ENCODE peak calls at places on chromosome 18, in four cellular contexts. G is A549, B is HCT116, M is GM12878. Q is an unnamed sample.

GRCh38 chr18:3720818-3721545 is 271.0 kb downstream of the TGIF1 start:
- DNase-seq in G (no peak), M (no peak), B (no peak), Q (no peak)

GRCh38 chr18:26654173-26655009 is 106.0 kb upstream of the KCTD1 start:
- DNase-seq in M (no peak), G (no peak), B (no peak), Q (no peak)

GRCh38 chr18:415627-416612 is 84.6 kb downstream of the COLEC12 start:
- DNase-seq in M (no peak), G (no peak), B (no peak), Q (peak)

GRCh38 chr18:39380186-39380714 is 1814.7 kb upstream of the CELF4 start:
- DNase-seq in B (no peak), M (no peak), G (no peak), Q (no peak)

GRCh38 chr18:33495278-33495677 is 54.8 kb upstream of the CCDC178 start:
- DNase-seq in G (no peak), M (peak), B (no peak), Q (peak)

GRCh38 chr18:35029103-35029502 is 12.1 kb upstream of the MAPRE2 start:
- DNase-seq in G (no peak), B (no peak), M (no peak), Q (peak)

GRCh38 chr18:34224423-34225217 is at the start of gene NOL4:
- DNase-seq in G (no peak), M (no peak), B (no peak), Q (no peak)

GRCh38 chr18:9147440-9148238 is 11.1 kb downstream of the ANKRD12 start:
- DNase-seq in B (peak), M (peak), G (peak), Q (peak)

GRCh38 chr18:79248495-79249078 is 147.1 kb upstream of the NFATC1 start:
- DNase-seq in B (no peak), G (no peak), M (no peak), Q (peak)

GRCh38 chr18:3604626-3605408 is 154.8 kb downstream of the TGIF1 start:
- DNase-seq in G (no peak), M (peak), B (no peak), Q (peak)

GRCh38 chr18:3262234-3263171 is 570 bp downstream of the MYL12B start:
- DNase-seq in B (no peak), G (no peak), M (no peak), Q (no peak)

GRCh38 chr18:51196116-51196810 is 1.2 kb downstream of the MEX3C start:
- DNase-seq in B (no peak), G (peak), M (no peak), Q (peak)

GRCh38 chr18:50716902-50717301 is 102.9 kb downstream of the MRO start:
- DNase-seq in M (no peak), G (no peak), B (no peak), Q (no peak)

GRCh38 chr18:68568364-68568763 is 146.5 kb downstream of the TMX3 start:
- DNase-seq in B (no peak), M (no peak), G (no peak), Q (no peak)

GRCh38 chr18:54358495-54358793 is 738 bp downstream of the C18orf54 start:
- DNase-seq in G (peak), M (no peak), B (no peak), Q (peak)

GRCh38 chr18:7879717-7880116 is 312.6 kb downstream of the PTPRM start:
- DNase-seq in G (no peak), B (no peak), M (no peak), Q (no peak)

GRCh38 chr18:14971461-14972185 is 223.7 kb downstream of the ANKRD30B start:
- DNase-seq in B (no peak), G (no peak), M (no peak), Q (no peak)

GRCh38 chr18:36889316-36889715 is 60.4 kb downstream of the KIAA1328 start:
- DNase-seq in B (no peak), G (no peak), M (no peak), Q (peak)

GRCh38 chr18:35032113-35032512 is 9.1 kb upstream of the MAPRE2 start:
- DNase-seq in M (no peak), G (no peak), B (no peak), Q (no peak)

GRCh38 chr18:56314396-56314795 is 324.0 kb downstream of the TXNL1 start:
- DNase-seq in M (no peak), B (no peak), G (no peak), Q (peak)

GRCh38 chr18:12628706-12629702 is 28.9 kb downstream of the SPIRE1 start:
- DNase-seq in B (no peak), G (no peak), M (no peak), Q (peak)

DNA sequence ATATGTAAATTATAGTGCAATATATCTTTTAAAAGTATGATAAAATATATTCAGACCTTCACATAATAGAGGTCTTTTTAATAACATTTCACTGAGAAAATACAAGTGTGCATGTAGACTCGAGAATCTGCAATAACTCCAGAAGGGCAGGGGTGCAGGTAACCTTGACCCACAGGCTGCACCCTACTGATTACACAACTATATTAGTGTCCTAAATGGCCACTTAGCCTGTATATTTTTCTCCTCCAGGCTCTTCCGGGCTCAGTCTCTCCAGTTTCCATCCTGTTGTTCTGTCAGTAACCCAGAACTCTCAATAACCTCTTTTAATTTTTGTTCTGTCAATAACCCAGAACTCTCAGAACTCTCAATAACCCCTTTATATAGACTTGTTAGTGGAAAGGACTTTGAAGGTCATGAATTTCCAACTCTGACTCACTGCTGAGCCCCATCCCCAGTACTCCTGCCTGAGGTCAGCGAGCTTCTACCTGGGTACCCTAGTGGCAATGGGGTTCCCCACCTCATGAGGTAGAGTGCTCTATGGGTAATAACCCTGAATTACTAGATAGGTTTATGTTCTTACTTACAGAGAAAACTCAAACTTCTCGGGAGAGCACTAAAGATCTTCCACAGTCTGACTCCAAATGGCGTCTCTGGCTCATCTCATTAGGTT is 8.4 kb upstream of the TTR start:
- DNase-seq in G (no peak), M (no peak), B (no peak), Q (no peak)
- TF ChIP-seq RAD21 in G (no peak), M (no peak), B (no peak), Q (no peak)

GRCh38 chr18:45342166-45342565 is 273.1 kb upstream of the SLC14A2 start:
- DNase-seq in M (no peak), G (no peak), B (no peak), Q (no peak)
- TF ChIP-seq CEBPB in M (no peak), G (no peak), B (no peak), Q (no peak)

GRCh38 chr18:76587147-76587885 is 92.3 kb upstream of the ZNF516 start:
- DNase-seq in G (no peak), M (no peak), B (no peak), Q (no peak)
- TF ChIP-seq RAD21 in G (no peak), M (no peak), B (no peak), Q (no peak)

DNA sequence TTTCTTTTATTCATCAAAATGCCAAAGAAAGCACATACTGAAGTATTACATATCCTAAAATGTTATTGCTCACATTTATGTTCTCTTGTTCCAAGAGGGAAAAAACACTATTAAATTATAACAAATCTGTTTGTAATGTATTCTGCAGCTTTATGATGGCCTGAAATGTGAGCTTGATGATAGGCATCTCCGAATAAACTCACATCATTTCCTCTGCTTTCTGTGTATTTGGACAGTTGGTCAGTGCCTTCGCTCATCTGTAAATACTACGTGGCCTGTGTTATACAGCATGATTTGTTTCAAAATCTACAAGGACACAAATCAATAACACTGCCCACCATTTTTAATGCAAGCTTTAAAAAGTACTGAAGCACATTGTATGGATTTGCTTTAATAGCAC is 672.8 kb upstream of the SYT4 start:
- DNase-seq in M (no peak), B (no peak), G (no peak), Q (no peak)
- TF ChIP-seq CEBPB in M (no peak), B (no peak), G (no peak), Q (no peak)

GRCh38 chr18:24014062-24014985 is at the start of gene TTC39C:
- DNase-seq in G (peak), B (peak), M (no peak), Q (peak)
- TF ChIP-seq RAD21 in G (no peak), B (no peak), M (no peak), Q (no peak)

GRCh38 chr18:60446821-60447220 is 74.2 kb upstream of the MC4R start:
- DNase-seq in G (no peak), M (no peak), B (no peak), Q (no peak)
- TF ChIP-seq CEBPB in G (no peak), M (no peak), B (no peak), Q (no peak)

GRCh38 chr18:10454800-10455550 is 540 bp downstream of the APCDD1 start:
- DNase-seq in M (no peak), B (no peak), G (peak), Q (peak)
- TF ChIP-seq RAD21 in M (no peak), B (no peak), G (no peak), Q (no peak)

GRCh38 chr18:46097378-46097852 is 681 bp downstream of the ATP5F1A start:
- DNase-seq in B (no peak), G (no peak), M (no peak), Q (no peak)
- TF ChIP-seq CEBPB in B (no peak), G (no peak), M (no peak), Q (no peak)

Q was measured in IMR-90.